ENCODE peak calls at places on chromosomes 6 and 20, in seven cellular contexts. One of them, this sample, is unnamed.

GRCh38 chr6:112806163-112806900 is 459.2 kb downstream of the RFPL4B start:
- DNase-seq in occipital lobe: no peak
- DNase-seq in ELR: peak; percentile 85
- DNase-seq in caudate nucleus: no peak
- DNase-seq in fibroblast of mammary gland: peak; percentile 50
- DNase-seq in naive B cell: no peak
- DNase-seq in aorta: no peak
- DNase-seq in this sample: no peak

GRCh38 chr6:10369896-10370295 is 45.0 kb downstream of the TFAP2A start:
- DNase-seq in occipital lobe: no peak
- DNase-seq in ELR: peak; percentile 95
- DNase-seq in caudate nucleus: no peak
- DNase-seq in fibroblast of mammary gland: no peak
- DNase-seq in naive B cell: no peak
- DNase-seq in aorta: no peak
- DNase-seq in this sample: no peak

GRCh38 chr6:71038966-71039365 is 82.1 kb upstream of the B3GAT2 start:
- DNase-seq in occipital lobe: no peak
- DNase-seq in ELR: no peak
- DNase-seq in caudate nucleus: no peak
- DNase-seq in fibroblast of mammary gland: peak; percentile 22
- DNase-seq in naive B cell: no peak
- DNase-seq in aorta: no peak
- DNase-seq in this sample: no peak

GRCh38 chr20:33702861-33703260 is 16.7 kb upstream of the E2F1 start:
- DNase-seq in occipital lobe: peak; percentile 45
- DNase-seq in ELR: no peak
- DNase-seq in caudate nucleus: no peak
- DNase-seq in fibroblast of mammary gland: no peak
- DNase-seq in naive B cell: no peak
- DNase-seq in aorta: no peak
- DNase-seq in this sample: no peak

GRCh38 chr20:64113796-64114355 is 6.5 kb upstream of the NPBWR2 start:
- DNase-seq in occipital lobe: no peak
- DNase-seq in ELR: no peak
- DNase-seq in caudate nucleus: no peak
- DNase-seq in fibroblast of mammary gland: no peak
- DNase-seq in naive B cell: no peak
- DNase-seq in aorta: peak; percentile 61
- DNase-seq in this sample: peak; percentile 77

GRCh38 chr20:63846128-63846771 is 15.0 kb upstream of the ABHD16B start:
- DNase-seq in occipital lobe: no peak
- DNase-seq in ELR: peak; percentile 66
- DNase-seq in caudate nucleus: no peak
- DNase-seq in fibroblast of mammary gland: no peak
- DNase-seq in naive B cell: no peak
- DNase-seq in aorta: peak; percentile 82
- DNase-seq in this sample: peak; percentile 82

GRCh38 chr6:78850621-78851020 is 16.7 kb upstream of the IRAK1BP1 start:
- DNase-seq in occipital lobe: no peak
- DNase-seq in ELR: no peak
- DNase-seq in caudate nucleus: no peak
- DNase-seq in fibroblast of mammary gland: peak; percentile 12
- DNase-seq in naive B cell: no peak
- DNase-seq in aorta: no peak
- DNase-seq in this sample: no peak

GRCh38 chr6:125095501-125096301 is 57.9 kb upstream of the TPD52L1 start:
- DNase-seq in occipital lobe: no peak
- DNase-seq in ELR: peak; percentile 36
- DNase-seq in caudate nucleus: no peak
- DNase-seq in fibroblast of mammary gland: peak; percentile 78
- DNase-seq in naive B cell: no peak
- DNase-seq in aorta: no peak
- DNase-seq in this sample: no peak

GRCh38 chr6:162118706-162119105 is 608.9 kb downstream of the PRKN start:
- DNase-seq in occipital lobe: no peak
- DNase-seq in ELR: no peak
- DNase-seq in caudate nucleus: no peak
- DNase-seq in fibroblast of mammary gland: peak; percentile 63
- DNase-seq in naive B cell: no peak
- DNase-seq in aorta: no peak
- DNase-seq in this sample: no peak

GRCh38 chr20:21496452-21496851 is 17.4 kb downstream of the NKX2-2 start:
- DNase-seq in occipital lobe: no peak
- DNase-seq in ELR: no peak
- DNase-seq in caudate nucleus: no peak
- DNase-seq in fibroblast of mammary gland: no peak
- DNase-seq in naive B cell: no peak
- DNase-seq in aorta: no peak
- DNase-seq in this sample: no peak

GRCh38 chr6:22413681-22414305 is 117.0 kb upstream of the PRL start:
- DNase-seq in occipital lobe: no peak
- DNase-seq in ELR: no peak
- DNase-seq in caudate nucleus: no peak
- DNase-seq in fibroblast of mammary gland: peak; percentile 53
- DNase-seq in naive B cell: no peak
- DNase-seq in aorta: no peak
- DNase-seq in this sample: no peak

GRCh38 chr20:62537649-62538292 is 62.0 kb upstream of the GATA5 start:
- DNase-seq in occipital lobe: no peak
- DNase-seq in ELR: no peak
- DNase-seq in caudate nucleus: no peak
- DNase-seq in fibroblast of mammary gland: no peak
- DNase-seq in naive B cell: no peak
- DNase-seq in aorta: no peak
- DNase-seq in this sample: no peak

GRCh38 chr6:129102741-129103140 is 219.8 kb downstream of the LAMA2 start:
- DNase-seq in occipital lobe: no peak
- DNase-seq in ELR: no peak
- DNase-seq in caudate nucleus: no peak
- DNase-seq in fibroblast of mammary gland: peak; percentile 71
- DNase-seq in naive B cell: no peak
- DNase-seq in aorta: no peak
- DNase-seq in this sample: no peak

GRCh38 chr20:50558483-50558925 is 48.3 kb downstream of the PTPN1 start:
- DNase-seq in occipital lobe: no peak
- DNase-seq in ELR: peak; percentile 98
- DNase-seq in caudate nucleus: no peak
- DNase-seq in fibroblast of mammary gland: peak; percentile 85
- DNase-seq in naive B cell: no peak
- DNase-seq in aorta: no peak
- DNase-seq in this sample: no peak